ENCODE peak calls at places on chromosomes 12 and 14, in four cellular contexts. D is mesothelial cell of epicardium, L is GM06990, Q is lower lobe of right lung. W is an unnamed sample.

GRCh38 chr14:104933721-104934379 is 9.2 kb downstream of the PLD4 start:
- DNase-seq in D (no peak), L (no peak), Q (peak), W (no peak)

GRCh38 chr14:23521785-23522640 is 29.6 kb downstream of the ZFHX2 start:
- DNase-seq in D (no peak), L (no peak), Q (no peak), W (no peak)

GRCh38 chr12:110590806-110591326 is 7.7 kb upstream of the PPTC7 start:
- DNase-seq in D (no peak), L (peak), Q (no peak), W (no peak)

GRCh38 chr12:124928095-124928911 is 13.9 kb upstream of the UBC start:
- DNase-seq in D (no peak), L (peak), Q (peak), W (no peak)

GRCh38 chr14:91977909-91978308 is 30.4 kb upstream of the FBLN5 start:
- DNase-seq in D (no peak), L (no peak), Q (no peak), W (no peak)

GRCh38 chr14:89503458-89503996 is 86.5 kb upstream of the FOXN3 start:
- DNase-seq in D (no peak), L (no peak), Q (no peak), W (no peak)

GRCh38 chr12:25388216-25388615 is 137.5 kb upstream of the KRAS start:
- DNase-seq in D (no peak), L (peak), Q (no peak), W (no peak)

GRCh38 chr14:101444116-101444515 is 117.2 kb upstream of the DIO3 start:
- DNase-seq in D (no peak), L (no peak), Q (no peak), W (no peak)

GRCh38 chr12:62627181-62627580 is 160.6 kb downstream of the MON2 start:
- DNase-seq in D (no peak), L (no peak), Q (no peak), W (no peak)

GRCh38 chr12:79534029-79534867 is 156.5 kb downstream of the PAWR start:
- DNase-seq in D (no peak), L (no peak), Q (no peak), W (no peak)

GRCh38 chr12:56158926-56159461 is 835 bp downstream of the MYL6 start:
- DNase-seq in D (no peak), L (no peak), Q (peak), W (no peak)

GRCh38 chr12:88185988-88186387 is 43.9 kb downstream of the TMTC3 start:
- DNase-seq in D (no peak), L (no peak), Q (no peak), W (no peak)

GRCh38 chr12:122880668-122881067 is 15.3 kb downstream of the VPS37B start:
- DNase-seq in D (no peak), L (no peak), Q (no peak), W (no peak)

GRCh38 chr12:76260390-76260748 is 87.8 kb downstream of the BBS10 start:
- DNase-seq in D (no peak), L (no peak), Q (no peak), W (no peak)

GRCh38 chr12:42285431-42285830 is 40.5 kb downstream of the ZCRB1 start:
- DNase-seq in D (no peak), L (no peak), Q (no peak), W (no peak)

GRCh38 chr12:67269632-67270578 is 747 bp downstream of the CAND1 start:
- DNase-seq in D (no peak), L (peak), Q (peak), W (no peak)

GRCh38 chr12:85448031-85448430 is 168.0 kb downstream of the ALX1 start:
- DNase-seq in D (no peak), L (no peak), Q (no peak), W (no peak)

GRCh38 chr12:85445060-85445938 is 165.3 kb downstream of the ALX1 start:
- DNase-seq in D (no peak), L (no peak), Q (no peak), W (no peak)

DNA sequence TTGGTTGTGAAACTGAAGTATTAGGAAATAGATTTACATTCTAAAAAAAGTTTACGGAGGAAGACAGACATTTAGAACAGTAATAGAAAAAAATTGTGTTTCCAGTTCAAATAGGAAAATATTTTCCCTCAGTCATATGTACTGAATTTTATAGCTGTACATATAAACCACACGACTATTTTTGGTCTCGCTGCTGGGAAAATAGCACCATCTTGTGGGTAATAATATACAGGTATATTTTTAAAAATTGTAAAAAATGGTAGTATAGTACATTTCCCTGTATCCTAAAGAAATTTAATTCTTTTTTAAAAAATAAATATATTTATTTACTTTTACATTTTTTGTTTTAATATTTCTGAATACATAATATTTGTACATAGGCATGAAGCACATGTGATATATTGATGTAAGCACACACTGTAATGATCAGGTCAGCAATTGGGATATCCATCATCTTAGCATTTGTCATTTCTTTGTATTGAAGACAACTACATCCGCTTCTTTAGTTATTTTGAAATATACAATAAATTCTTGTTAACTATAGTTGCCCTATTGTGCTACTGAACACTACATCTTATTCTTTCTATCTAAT is 168.6 kb downstream of the ALX1 start:
- DNase-seq in D (no peak), L (no peak), Q (no peak), W (no peak)
- TF ChIP-seq CTCF in D (peak), L (peak), Q (peak), W (peak)

GRCh38 chr12:85029456-85029855 is 6.6 kb downstream of the TSPAN19 start:
- DNase-seq in D (no peak), L (no peak), Q (no peak), W (no peak)
- TF ChIP-seq CTCF in D (peak), L (peak), Q (peak), W (peak)

GRCh38 chr12:14776236-14776959 is 26.9 kb downstream of the WBP11 start:
- DNase-seq in D (no peak), L (no peak), Q (no peak), W (no peak)
- TF ChIP-seq CTCF in D (peak), L (peak), Q (no peak), W (peak)

DNA sequence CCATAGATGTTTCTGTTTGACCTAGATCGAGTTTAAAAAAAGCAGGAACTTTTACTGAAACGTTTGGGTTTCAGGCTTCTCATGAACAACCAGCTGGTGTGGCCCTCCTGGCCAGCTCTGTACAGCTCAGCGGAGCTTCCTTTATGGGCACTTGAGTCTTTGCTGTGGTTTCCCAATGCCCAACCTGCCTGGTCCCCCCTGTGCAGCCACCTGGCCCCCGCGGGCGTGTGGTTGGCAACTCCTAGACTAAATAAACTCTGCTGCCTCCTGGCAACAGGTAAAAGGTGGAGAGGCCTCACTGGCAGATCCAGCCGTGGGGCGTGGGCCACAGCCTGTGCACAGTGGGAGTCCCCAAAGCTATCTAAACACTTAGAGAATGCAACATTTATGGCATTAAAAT is 38.7 kb downstream of the ADGRD1 start:
- DNase-seq in D (no peak), L (no peak), Q (peak), W (no peak)
- TF ChIP-seq CTCF in D (no peak), L (no peak), Q (no peak), W (no peak)

GRCh38 chr12:51245476-51246253 is 7.0 kb downstream of the DAZAP2 start:
- DNase-seq in D (no peak), L (no peak), Q (no peak), W (no peak)

GRCh38 chr12:51244269-51244668 is 5.6 kb downstream of the DAZAP2 start:
- DNase-seq in D (no peak), L (no peak), Q (no peak), W (no peak)

GRCh38 chr12:51247523-51248206 is 9.0 kb downstream of the DAZAP2 start:
- DNase-seq in D (no peak), L (no peak), Q (no peak), W (no peak)

GRCh38 chr12:51242896-51243295 is 4.3 kb downstream of the DAZAP2 start:
- DNase-seq in D (no peak), L (no peak), Q (no peak), W (no peak)

DNA sequence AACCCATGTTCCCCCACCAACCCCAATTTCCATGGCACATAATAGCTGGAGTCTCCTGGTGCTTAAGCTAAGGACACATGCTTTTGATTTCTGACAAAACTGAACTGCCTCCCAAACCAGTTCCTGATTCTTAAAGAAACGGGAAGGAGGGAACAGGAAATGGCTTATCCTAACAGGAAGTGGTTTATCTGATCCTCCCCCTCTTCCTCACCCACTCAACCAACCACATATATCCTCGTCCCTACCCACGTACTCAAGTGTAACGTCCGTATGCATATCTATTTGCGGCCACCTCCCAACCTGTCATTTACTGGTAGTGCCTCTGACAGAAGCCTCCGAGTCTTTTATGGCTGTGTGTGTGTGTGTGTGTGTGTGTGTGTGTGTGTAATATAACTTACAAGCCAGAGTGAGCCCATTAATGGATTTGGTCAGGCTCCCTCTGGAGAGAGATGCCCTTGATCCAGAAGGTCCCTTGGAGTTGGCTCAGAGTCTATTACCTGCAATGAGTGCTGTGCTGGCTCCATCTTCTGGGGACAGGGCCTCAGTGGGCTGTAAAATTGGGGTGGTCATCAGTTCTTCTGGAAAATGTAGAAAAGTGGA is 7.7 kb downstream of the DAZAP2 start:
- DNase-seq in D (no peak), L (no peak), Q (no peak), W (no peak)
- TF ChIP-seq CTCF in D (no peak), L (no peak), Q (no peak), W (peak)

GRCh38 chr14:77275041-77275854 is 4.2 kb upstream of the NGB start:
- DNase-seq in D (no peak), L (no peak), Q (no peak), W (no peak)
- TF ChIP-seq CTCF in D (no peak), L (no peak), Q (no peak), W (no peak)

GRCh38 chr14:103109789-103110415 is 13.4 kb upstream of the TNFAIP2 start:
- DNase-seq in D (no peak), L (no peak), Q (no peak), W (no peak)
- TF ChIP-seq CTCF in D (no peak), L (no peak), Q (no peak), W (no peak)

GRCh38 chr14:81710232-81710845 is 176.7 kb upstream of the SEL1L start:
- DNase-seq in D (no peak), L (no peak), Q (no peak), W (no peak)
- TF ChIP-seq CTCF in D (peak), L (peak), Q (peak), W (peak)

GRCh38 chr12:83015390-83016225 is 328.9 kb downstream of the TMTC2 start:
- DNase-seq in D (no peak), L (no peak), Q (no peak), W (no peak)

GRCh38 chr12:83016226-83016835 is 329.6 kb downstream of the TMTC2 start:
- DNase-seq in D (no peak), L (no peak), Q (no peak), W (no peak)

GRCh38 chr12:83017001-83017400 is 330.3 kb downstream of the TMTC2 start:
- DNase-seq in D (no peak), L (no peak), Q (no peak), W (no peak)

DNA sequence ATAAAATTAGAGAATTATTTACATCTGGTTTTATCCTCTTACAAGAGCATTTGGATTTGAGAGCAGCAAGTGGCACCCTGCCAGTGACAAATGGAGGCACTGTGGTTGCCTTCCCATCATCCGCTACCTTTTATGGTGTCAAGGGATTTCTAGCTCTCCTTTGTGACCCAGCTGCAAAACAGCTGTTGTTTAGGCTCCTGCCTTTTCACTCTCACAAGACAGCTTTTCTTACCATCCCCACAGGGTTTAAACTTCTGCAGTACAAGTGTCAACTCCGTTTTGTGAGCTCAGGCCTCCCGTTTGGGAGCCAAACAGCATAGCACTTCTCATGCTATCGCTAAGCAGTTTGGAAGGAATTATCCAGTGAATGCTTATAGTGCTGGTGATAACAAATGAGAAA is 331.4 kb downstream of the TMTC2 start:
- DNase-seq in D (no peak), L (no peak), Q (no peak), W (no peak)
- TF ChIP-seq CTCF in D (no peak), L (no peak), Q (no peak), W (no peak)